ENCODE peak calls at places on chromosomes 12 and 14, in ten cellular contexts. H is neural progenitor cell; J is stimulated activated CD4-positive, alpha-beta T cell treated with anti-CD3 and anti-CD28 coated beads, Interleukin-2, amount 100 ng/mL, for 48 hours; P is mesenchymal stem cell; I is DMS 273 treated with DMSO at 0.1 percent for 48 hours; Y is foreskin fibroblast; N is T-helper 17 cell; A is IMR-90; D is activated CD4-positive, alpha-beta T cell treated with anti-CD3 and anti-CD28 coated beads for 1 hour; Z is SW480. M is an unnamed sample.

GRCh38 chr12:91178139-91178561 is 4.5 kb downstream of the DCN start:
- DNase-seq in H (no peak), J (no peak), P (peak; percentile 55), I (no peak), Y (peak; percentile 63), N (no peak), A (peak; percentile 62), D (no peak), Z (peak; percentile 9), M (no peak)

GRCh38 chr14:72664651-72665050 is 229.2 kb downstream of the DPF3 start:
- DNase-seq in H (no peak), J (no peak), P (peak; percentile 43), I (no peak), Y (no peak), N (no peak), A (no peak), D (no peak), Z (no peak), M (no peak)

GRCh38 chr14:104119700-104120251 is 18.6 kb upstream of the KIF26A start:
- DNase-seq in H (no peak), J (no peak), P (no peak), I (no peak), Y (no peak), N (no peak), A (no peak), D (no peak), Z (no peak), M (no peak)

GRCh38 chr12:97575792-97576191 is 113.2 kb downstream of the RMST start:
- DNase-seq in H (no peak), J (no peak), P (peak; percentile 41), I (no peak), Y (no peak), N (no peak), A (no peak), D (no peak), Z (no peak), M (no peak)

GRCh38 chr12:105696-106095 is 39.1 kb downstream of the IQSEC3 start:
- DNase-seq in H (no peak), J (no peak), P (no peak), I (no peak), Y (no peak), N (no peak), A (no peak), D (no peak), Z (no peak), M (no peak)

GRCh38 chr12:123757555-123757954 is 4.5 kb upstream of the DNAH10 start:
- DNase-seq in H (no peak), J (no peak), P (no peak), I (no peak), Y (peak; percentile 52), N (no peak), A (peak; percentile 89), D (no peak), Z (no peak), M (no peak)

GRCh38 chr12:85441740-85442139 is 161.7 kb downstream of the ALX1 start:
- DNase-seq in H (peak; percentile 4), J (no peak), P (no peak), I (no peak), Y (peak; percentile 35), N (no peak), A (peak; percentile 7), D (no peak), Z (no peak), M (no peak)

GRCh38 chr12:25926536-25926935 is 31.9 kb upstream of the RASSF8 start:
- DNase-seq in H (no peak), J (no peak), P (no peak), I (no peak), Y (peak; percentile 38), N (no peak), A (no peak), D (no peak), Z (no peak), M (no peak)

GRCh38 chr14:28742171-28742846 is 24.3 kb upstream of the FOXG1 start:
- DNase-seq in H (no peak), J (no peak), P (no peak), I (no peak), Y (no peak), N (no peak), A (no peak), D (no peak), Z (no peak), M (no peak)

GRCh38 chr12:20122274-20122673 is 246.1 kb upstream of the PDE3A start:
- DNase-seq in H (no peak), J (no peak), P (no peak), I (no peak), Y (no peak), N (no peak), A (no peak), D (no peak), Z (no peak), M (no peak)

GRCh38 chr12:51389302-51389999 is 1.8 kb downstream of the GALNT6 start:
- DNase-seq in H (no peak), J (no peak), P (peak; percentile 64), I (no peak), Y (peak; percentile 79), N (no peak), A (peak; percentile 93), D (no peak), Z (no peak), M (no peak)

GRCh38 chr12:2647186-2647585 is 147.6 kb upstream of the FKBP4 start:
- DNase-seq in H (no peak), J (no peak), P (no peak), I (no peak), Y (no peak), N (no peak), A (no peak), D (no peak), Z (no peak), M (no peak)

GRCh38 chr12:93122089-93122488 is 193.0 kb upstream of the EEA1 start:
- DNase-seq in H (no peak), J (no peak), P (peak; percentile 56), I (no peak), Y (peak; percentile 93), N (no peak), A (peak; percentile 81), D (no peak), Z (no peak), M (no peak)

GRCh38 chr14:20454359-20454644 is 310 bp downstream of the OSGEP start:
- DNase-seq in H (no peak), J (no peak), P (no peak), I (peak; percentile 90), Y (peak; percentile 86), N (peak; percentile 83), A (peak; percentile 82), D (peak; percentile 76), Z (no peak), M (no peak)

GRCh38 chr12:47133981-47134380 is 54.2 kb upstream of the AMIGO2 start:
- DNase-seq in H (no peak), J (no peak), P (no peak), I (no peak), Y (peak; percentile 46), N (no peak), A (no peak), D (no peak), Z (no peak), M (no peak)

GRCh38 chr12:127809236-127809635 is 457.7 kb upstream of the TMEM132C start:
- DNase-seq in H (no peak), J (no peak), P (peak; percentile 77), I (no peak), Y (peak; percentile 71), N (no peak), A (no peak), D (no peak), Z (peak; percentile 32), M (no peak)

GRCh38 chr14:23053426-23053825 is 3.9 kb downstream of the CDH24 start:
- DNase-seq in H (no peak), J (no peak), P (no peak), I (no peak), Y (no peak), N (no peak), A (no peak), D (no peak), Z (no peak), M (no peak)

GRCh38 chr14:105486974-105487448 is 325 bp downstream of the CRIP1 start:
- DNase-seq in H (peak; percentile 45), J (peak; percentile 60), P (no peak), I (no peak), Y (no peak), N (peak; percentile 55), A (no peak), D (no peak), Z (no peak), M (no peak)

GRCh38 chr12:113322353-113322752 is 12.6 kb downstream of the SLC8B1 start:
- DNase-seq in H (no peak), J (no peak), P (peak; percentile 81), I (no peak), Y (peak; percentile 83), N (no peak), A (peak; percentile 90), D (no peak), Z (no peak), M (no peak)

GRCh38 chr12:40762072-40762471 is 69.8 kb downstream of the CNTN1 start:
- DNase-seq in H (no peak), J (no peak), P (no peak), I (no peak), Y (no peak), N (no peak), A (no peak), D (no peak), Z (peak; percentile 7), M (no peak)